ENCODE peak calls at places on chromosomes 11 and 22, in nine cellular contexts. One of them, this sample, is unnamed. For H3K4me1, the result is how much of the 10 kb centered on the place peaks cover.

GRCh38 chr11:9651481-9651880 is 12.4 kb upstream of the SWAP70 start:
- DNase-seq in HCT116: no peak
- DNase-seq in stomach: no peak
- DNase-seq in A549: no peak
- DNase-seq in IMR-90: no peak
- DNase-seq in esophagus squamous epithelium: no peak
- DNase-seq in transverse colon: no peak
- DNase-seq in tibial nerve: no peak
- DNase-seq in sigmoid colon: no peak
- DNase-seq in this sample: no peak

GRCh38 chr11:95121687-95122086 is 32.0 kb downstream of the ENDOD1 start:
- DNase-seq in tibial nerve: no peak
- DNase-seq in IMR-90: no peak
- DNase-seq in A549: no peak
- DNase-seq in sigmoid colon: no peak
- DNase-seq in HCT116: no peak
- DNase-seq in transverse colon: no peak
- DNase-seq in stomach: no peak
- DNase-seq in esophagus squamous epithelium: no peak
- DNase-seq in this sample: no peak

GRCh38 chr11:47161134-47161854 is 15.4 kb downstream of the ARFGAP2 start:
- DNase-seq in IMR-90: peak
- DNase-seq in sigmoid colon: peak
- DNase-seq in A549: peak
- DNase-seq in transverse colon: peak
- DNase-seq in esophagus squamous epithelium: no peak
- DNase-seq in stomach: peak
- DNase-seq in HCT116: no peak
- DNase-seq in tibial nerve: peak
- DNase-seq in this sample: peak

GRCh38 chr22:41532908-41533825 is 11.1 kb downstream of the POLR3H start:
- DNase-seq in esophagus squamous epithelium: no peak
- DNase-seq in IMR-90: peak
- DNase-seq in sigmoid colon: peak
- DNase-seq in stomach: peak
- DNase-seq in tibial nerve: no peak
- DNase-seq in HCT116: no peak
- DNase-seq in transverse colon: peak
- DNase-seq in A549: peak
- DNase-seq in this sample: peak

GRCh38 chr11:59776210-59777066 is 21.3 kb downstream of the STX3 start:
- DNase-seq in esophagus squamous epithelium: no peak
- DNase-seq in tibial nerve: no peak
- DNase-seq in A549: peak
- DNase-seq in transverse colon: no peak
- DNase-seq in IMR-90: peak
- DNase-seq in HCT116: peak
- DNase-seq in stomach: no peak
- DNase-seq in sigmoid colon: no peak
- DNase-seq in this sample: peak

GRCh38 chr11:46238967-46239800 is 38.3 kb upstream of the CREB3L1 start:
- DNase-seq in esophagus squamous epithelium: no peak
- DNase-seq in A549: peak
- DNase-seq in IMR-90: peak
- DNase-seq in transverse colon: peak
- DNase-seq in stomach: peak
- DNase-seq in sigmoid colon: peak
- DNase-seq in tibial nerve: peak
- DNase-seq in HCT116: peak
- DNase-seq in this sample: peak

GRCh38 chr11:125093502-125093901 is 17.9 kb downstream of the TMEM218 start:
- DNase-seq in sigmoid colon: no peak
- DNase-seq in IMR-90: no peak
- DNase-seq in A549: no peak
- DNase-seq in stomach: no peak
- DNase-seq in HCT116: no peak
- DNase-seq in tibial nerve: no peak
- DNase-seq in esophagus squamous epithelium: no peak
- DNase-seq in transverse colon: no peak
- DNase-seq in this sample: no peak

GRCh38 chr11:9629064-9629463 is 34.8 kb upstream of the SWAP70 start:
- DNase-seq in A549: no peak
- DNase-seq in tibial nerve: no peak
- DNase-seq in HCT116: no peak
- DNase-seq in transverse colon: no peak
- DNase-seq in stomach: no peak
- DNase-seq in IMR-90: no peak
- DNase-seq in sigmoid colon: no peak
- DNase-seq in esophagus squamous epithelium: no peak
- DNase-seq in this sample: no peak

GRCh38 chr22:21752276-21752675 is 16.7 kb upstream of the YPEL1 start:
- DNase-seq in stomach: no peak
- DNase-seq in esophagus squamous epithelium: no peak
- DNase-seq in transverse colon: no peak
- DNase-seq in tibial nerve: no peak
- DNase-seq in sigmoid colon: no peak
- DNase-seq in HCT116: no peak
- DNase-seq in A549: no peak
- DNase-seq in IMR-90: no peak
- DNase-seq in this sample: no peak

GRCh38 chr11:109729761-109730160 is 307.8 kb downstream of the C11orf87 start:
- DNase-seq in IMR-90: no peak
- DNase-seq in sigmoid colon: no peak
- DNase-seq in transverse colon: peak
- DNase-seq in stomach: no peak
- DNase-seq in A549: no peak
- DNase-seq in HCT116: no peak
- DNase-seq in tibial nerve: no peak
- DNase-seq in esophagus squamous epithelium: no peak
- DNase-seq in this sample: no peak

DNA sequence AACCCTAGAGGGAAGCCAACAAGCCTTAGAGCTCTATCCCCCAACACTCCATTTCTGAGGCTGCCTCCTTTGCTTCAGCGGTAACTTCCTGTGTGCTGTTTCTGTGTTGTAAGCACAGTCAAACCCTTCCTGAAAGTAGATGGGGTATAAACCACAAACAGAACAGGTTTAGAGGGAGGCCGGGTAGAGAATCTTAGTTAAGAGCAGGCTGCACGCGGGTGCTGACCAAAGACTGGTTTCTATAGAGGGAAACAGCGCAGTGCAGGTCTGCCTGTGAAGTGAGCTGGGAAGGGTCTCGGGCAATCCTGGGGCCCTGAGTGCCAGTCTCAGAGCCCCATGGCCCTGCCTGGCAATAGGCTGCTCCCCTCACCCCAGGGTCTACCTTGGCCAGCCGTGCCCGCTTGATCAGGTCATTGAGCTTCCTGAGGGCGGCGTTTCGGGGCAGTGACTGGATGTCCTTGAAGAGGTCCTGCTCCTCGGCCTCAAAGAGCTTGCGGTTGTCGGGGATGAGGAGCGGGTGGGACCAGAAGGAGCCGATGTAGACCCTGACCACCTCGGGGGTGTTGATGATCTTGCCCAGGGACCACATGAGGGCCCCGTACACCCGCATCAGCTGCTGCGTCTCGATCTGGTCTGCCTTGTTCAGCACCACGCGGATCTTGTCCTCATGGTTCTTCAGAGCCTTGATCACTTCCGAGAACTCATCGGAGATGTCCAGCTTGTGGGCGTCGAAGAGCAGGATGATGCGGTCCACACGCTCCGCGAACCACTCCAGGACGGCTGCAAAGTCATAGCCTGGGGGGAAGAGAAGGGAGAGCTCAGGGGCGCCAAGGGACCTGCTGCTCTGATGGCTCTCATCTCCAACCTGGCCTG is 15.3 kb upstream of the CDC42BPG start:
- DNase-seq in stomach: no peak
- DNase-seq in esophagus squamous epithelium: no peak
- DNase-seq in A549: no peak
- DNase-seq in IMR-90: no peak
- DNase-seq in sigmoid colon: no peak
- DNase-seq in transverse colon: peak
- DNase-seq in HCT116: no peak
- DNase-seq in tibial nerve: no peak
- DNase-seq in this sample: no peak
- H3K4me1 ChIP-seq in stomach: half or more
- H3K4me1 ChIP-seq in esophagus squamous epithelium: half or more
- H3K4me1 ChIP-seq in A549: under half
- H3K4me1 ChIP-seq in IMR-90: under half
- H3K4me1 ChIP-seq in sigmoid colon: half or more
- H3K4me1 ChIP-seq in transverse colon: half or more
- H3K4me1 ChIP-seq in HCT116: half or more
- H3K4me1 ChIP-seq in tibial nerve: half or more
- H3K4me1 ChIP-seq in this sample: half or more

DNA sequence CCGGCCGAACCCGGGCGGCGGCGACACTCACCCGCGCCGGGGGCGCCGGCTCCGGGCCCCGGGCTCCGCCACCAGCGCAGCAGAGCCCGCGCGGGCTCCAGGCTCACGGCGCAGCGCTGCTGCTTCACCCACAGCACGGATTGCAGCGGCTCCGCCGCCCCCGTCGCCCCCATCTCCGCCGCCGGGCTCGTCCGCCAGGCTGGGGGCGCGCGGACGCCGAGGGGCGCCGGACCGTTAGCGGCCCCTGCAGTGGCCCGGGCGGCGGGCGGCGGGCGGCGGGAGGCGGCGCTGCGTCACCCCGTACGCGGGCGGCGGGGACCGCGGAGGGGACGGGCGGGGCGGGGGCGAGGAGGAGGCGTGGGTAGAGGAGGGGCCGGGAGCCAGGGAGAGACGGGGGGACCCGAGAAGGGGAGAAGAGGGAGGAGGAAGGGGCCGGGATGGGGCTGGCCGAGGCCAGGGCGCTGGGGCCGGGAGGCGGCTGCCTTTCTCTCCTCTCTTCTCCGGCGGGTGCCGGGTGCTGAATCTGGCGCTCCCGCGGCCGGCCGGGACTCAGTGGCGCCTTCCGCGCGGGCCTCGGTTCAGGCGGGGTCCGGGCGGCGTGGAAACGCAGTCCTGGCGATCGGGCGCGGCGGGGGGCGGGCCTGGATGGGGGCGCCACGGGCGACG is at the start of gene CERK:
- DNase-seq in transverse colon: peak
- DNase-seq in IMR-90: peak
- DNase-seq in A549: peak
- DNase-seq in stomach: peak
- DNase-seq in HCT116: no peak
- DNase-seq in tibial nerve: peak
- DNase-seq in esophagus squamous epithelium: no peak
- DNase-seq in sigmoid colon: peak
- DNase-seq in this sample: peak
- TF ChIP-seq POLR2A in transverse colon: peak
- TF ChIP-seq POLR2A in IMR-90: peak
- TF ChIP-seq POLR2A in A549: peak
- TF ChIP-seq POLR2A in stomach: no peak
- TF ChIP-seq POLR2A in HCT116: peak
- TF ChIP-seq POLR2A in tibial nerve: peak
- TF ChIP-seq POLR2A in esophagus squamous epithelium: peak
- TF ChIP-seq POLR2A in sigmoid colon: no peak
- TF ChIP-seq POLR2A in this sample: peak

GRCh38 chr22:37639070-37639760 is at the start of gene SH3BP1:
- DNase-seq in sigmoid colon: no peak
- DNase-seq in HCT116: no peak
- DNase-seq in IMR-90: no peak
- DNase-seq in esophagus squamous epithelium: no peak
- DNase-seq in transverse colon: peak
- DNase-seq in A549: no peak
- DNase-seq in stomach: peak
- DNase-seq in tibial nerve: no peak
- DNase-seq in this sample: peak

GRCh38 chr22:37636949-37637273 is 2.6 kb upstream of the SH3BP1 start:
- DNase-seq in HCT116: no peak
- DNase-seq in esophagus squamous epithelium: no peak
- DNase-seq in tibial nerve: no peak
- DNase-seq in stomach: no peak
- DNase-seq in IMR-90: no peak
- DNase-seq in transverse colon: no peak
- DNase-seq in A549: no peak
- DNase-seq in sigmoid colon: no peak
- DNase-seq in this sample: no peak

GRCh38 chr22:37636186-37636948 is 3.1 kb upstream of the SH3BP1 start:
- DNase-seq in HCT116: no peak
- DNase-seq in sigmoid colon: no peak
- DNase-seq in transverse colon: peak
- DNase-seq in A549: no peak
- DNase-seq in IMR-90: peak
- DNase-seq in tibial nerve: no peak
- DNase-seq in stomach: peak
- DNase-seq in esophagus squamous epithelium: no peak
- DNase-seq in this sample: no peak

GRCh38 chr22:37639771-37640590 is 512 bp downstream of the SH3BP1 start:
- DNase-seq in transverse colon: peak
- DNase-seq in HCT116: no peak
- DNase-seq in tibial nerve: no peak
- DNase-seq in IMR-90: no peak
- DNase-seq in esophagus squamous epithelium: no peak
- DNase-seq in sigmoid colon: no peak
- DNase-seq in stomach: no peak
- DNase-seq in A549: no peak
- DNase-seq in this sample: no peak

GRCh38 chr22:37638351-37639069 is 959 bp upstream of the SH3BP1 start:
- DNase-seq in esophagus squamous epithelium: no peak
- DNase-seq in HCT116: no peak
- DNase-seq in transverse colon: peak
- DNase-seq in IMR-90: no peak
- DNase-seq in A549: no peak
- DNase-seq in tibial nerve: no peak
- DNase-seq in sigmoid colon: no peak
- DNase-seq in stomach: peak
- DNase-seq in this sample: no peak
- H3K4me1 ChIP-seq in esophagus squamous epithelium: half or more
- H3K4me1 ChIP-seq in HCT116: half or more
- H3K4me1 ChIP-seq in transverse colon: half or more
- H3K4me1 ChIP-seq in IMR-90: under half
- H3K4me1 ChIP-seq in A549: under half
- H3K4me1 ChIP-seq in tibial nerve: half or more
- H3K4me1 ChIP-seq in sigmoid colon: under half
- H3K4me1 ChIP-seq in stomach: half or more
- H3K4me1 ChIP-seq in this sample: under half

DNA sequence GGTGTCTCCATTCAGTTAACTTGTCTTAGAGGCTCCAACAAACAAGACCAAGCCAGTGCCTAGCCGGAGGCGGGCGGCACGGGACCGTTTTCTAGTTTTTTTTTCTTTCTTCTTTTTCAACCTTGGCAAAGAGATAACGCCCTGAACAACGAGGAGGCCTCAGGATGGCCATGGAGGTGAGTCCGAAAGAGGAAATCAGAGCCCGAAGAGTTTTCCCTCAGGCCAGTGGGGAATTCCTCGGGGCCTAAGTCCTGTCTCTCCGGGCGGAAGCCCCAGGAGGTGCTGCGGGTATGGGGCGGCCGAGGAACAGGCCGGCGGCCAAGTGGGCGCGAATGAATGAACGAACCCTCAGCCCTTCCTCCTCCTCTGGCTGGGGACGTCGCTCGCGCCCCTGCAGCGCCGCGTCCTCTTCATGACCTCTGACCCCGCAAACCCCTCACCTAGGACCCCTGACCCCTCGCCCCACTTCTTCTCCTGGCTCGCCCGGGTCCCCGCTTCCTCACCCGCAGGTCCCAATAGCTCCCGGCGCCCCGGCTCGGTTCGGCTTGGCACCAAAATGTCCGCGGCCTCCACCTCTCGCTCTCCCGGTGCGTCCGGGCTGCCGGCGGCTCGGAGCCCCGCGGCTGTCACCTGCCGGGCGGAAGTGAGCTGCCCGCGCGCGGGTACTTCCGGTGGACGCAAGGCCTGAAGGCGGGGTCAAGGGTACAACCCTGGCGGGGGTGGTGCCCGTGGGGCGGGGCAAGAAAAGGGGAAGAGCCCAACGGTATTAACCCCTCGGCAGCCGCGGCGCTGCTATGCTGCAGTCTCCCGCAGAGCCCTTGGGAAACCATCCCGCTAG is at the start of gene AP1B1:
- DNase-seq in tibial nerve: peak
- DNase-seq in transverse colon: peak
- DNase-seq in HCT116: peak
- DNase-seq in A549: peak
- DNase-seq in sigmoid colon: peak
- DNase-seq in stomach: peak
- DNase-seq in esophagus squamous epithelium: peak
- DNase-seq in IMR-90: peak
- DNase-seq in this sample: peak
- TF ChIP-seq POLR2A in tibial nerve: peak
- TF ChIP-seq POLR2A in transverse colon: peak
- TF ChIP-seq POLR2A in HCT116: peak
- TF ChIP-seq POLR2A in A549: peak
- TF ChIP-seq POLR2A in sigmoid colon: no peak
- TF ChIP-seq POLR2A in stomach: no peak
- TF ChIP-seq POLR2A in esophagus squamous epithelium: peak
- TF ChIP-seq POLR2A in IMR-90: no peak
- TF ChIP-seq POLR2A in this sample: peak